ENCODE peak calls at places on chromosomes 4 and X, in five cellular contexts. H is HepG2, B is SK-N-SH, I is GM12878, E is K562. O is an unnamed sample.

GRCh38 chr4:110808371-110808878 is 185.5 kb upstream of the PITX2 start:
- DNase-seq in H (no peak), I (peak; percentile 3), E (no peak), B (no peak), O (no peak)

GRCh38 chr4:184807797-184808718 is 17.7 kb downstream of the ACSL1 start:
- DNase-seq in H (peak; percentile 85), E (no peak), B (no peak), I (no peak), O (no peak)

GRCh38 chrX:38857736-38858432 is 56.6 kb downstream of the MID1IP1 start:
- DNase-seq in I (no peak), E (no peak), H (no peak), B (no peak), O (no peak)

GRCh38 chr4:128524311-128524710 is 236.7 kb upstream of the PGRMC2 start:
- DNase-seq in E (no peak), I (no peak), B (no peak), H (no peak), O (peak; percentile 53)

GRCh38 chr4:38322709-38323108 is 341.3 kb upstream of the KLF3 start:
- DNase-seq in I (no peak), H (no peak), E (peak; percentile 41), B (no peak), O (no peak)

GRCh38 chrX:99703467-99703866 is 706.6 kb downstream of the PCDH19 start:
- DNase-seq in I (no peak), B (no peak), H (no peak), E (no peak), O (no peak)

GRCh38 chr4:160983035-160983434 is 1180.8 kb downstream of the FSTL5 start:
- DNase-seq in I (no peak), H (no peak), E (no peak), B (no peak), O (no peak)

GRCh38 chrX:151984891-151985290 is 10.4 kb upstream of the GABRE start:
- DNase-seq in B (no peak), I (no peak), E (no peak), H (no peak), O (no peak)

GRCh38 chrX:41043950-41044349 is 41.3 kb upstream of the USP9X start:
- DNase-seq in I (no peak), B (no peak), E (no peak), H (no peak), O (no peak)

GRCh38 chr4:145883173-145883572 is 55.5 kb downstream of the ZNF827 start:
- DNase-seq in H (no peak), E (no peak), I (no peak), B (no peak), O (no peak)

GRCh38 chr4:7276538-7276937 is 84.2 kb downstream of the SORCS2 start:
- DNase-seq in H (no peak), B (no peak), E (no peak), I (no peak), O (no peak)

GRCh38 chrX:133335027-133335426 is 80.3 kb downstream of the GPC4 start:
- DNase-seq in I (no peak), E (peak; percentile 22), H (no peak), B (peak; percentile 32), O (no peak)

GRCh38 chr4:175470141-175470540 is 341.9 kb downstream of the GPM6A start:
- DNase-seq in B (no peak), I (no peak), H (no peak), E (no peak), O (no peak)

GRCh38 chrX:149903889-149904748 is 23.1 kb downstream of the MAGEA8 start:
- DNase-seq in B (no peak), H (peak; percentile 3), E (peak; percentile 46), I (peak; percentile 13), O (no peak)

GRCh38 chr4:14225683-14226207 is 598.2 kb upstream of the BOD1L1 start:
- DNase-seq in B (no peak), H (no peak), E (no peak), I (no peak), O (no peak)

GRCh38 chrX:110315541-110315940 is 2.3 kb downstream of the AMMECR1 start:
- DNase-seq in E (no peak), I (peak; percentile 36), B (no peak), H (no peak), O (no peak)

GRCh38 chrX:12563121-12563520 is 228.1 kb upstream of the PRPS2 start:
- DNase-seq in B (no peak), I (no peak), H (no peak), E (no peak), O (no peak)

GRCh38 chrX:150429577-150429976 is 66.5 kb downstream of the MAMLD1 start:
- DNase-seq in E (no peak), H (no peak), I (no peak), B (no peak), O (no peak)

GRCh38 chrX:109782994-109783711 is 50.1 kb upstream of the ACSL4 start:
- DNase-seq in H (no peak), I (no peak), E (no peak), B (no peak), O (no peak)

GRCh38 chrX:24902808-24903207 is 113.0 kb downstream of the ARX start:
- DNase-seq in E (no peak), B (no peak), H (no peak), I (no peak), O (no peak)

GRCh38 chr4:20122198-20122988 is 129.3 kb upstream of the SLIT2 start:
- DNase-seq in B (no peak), H (no peak), I (no peak), E (no peak), O (no peak)

GRCh38 chrX:73851014-73852009 is 288.3 kb downstream of the CHIC1 start:
- DNase-seq in B (peak; percentile 70), E (peak; percentile 26), H (no peak), I (peak; percentile 90), O (no peak)

DNA sequence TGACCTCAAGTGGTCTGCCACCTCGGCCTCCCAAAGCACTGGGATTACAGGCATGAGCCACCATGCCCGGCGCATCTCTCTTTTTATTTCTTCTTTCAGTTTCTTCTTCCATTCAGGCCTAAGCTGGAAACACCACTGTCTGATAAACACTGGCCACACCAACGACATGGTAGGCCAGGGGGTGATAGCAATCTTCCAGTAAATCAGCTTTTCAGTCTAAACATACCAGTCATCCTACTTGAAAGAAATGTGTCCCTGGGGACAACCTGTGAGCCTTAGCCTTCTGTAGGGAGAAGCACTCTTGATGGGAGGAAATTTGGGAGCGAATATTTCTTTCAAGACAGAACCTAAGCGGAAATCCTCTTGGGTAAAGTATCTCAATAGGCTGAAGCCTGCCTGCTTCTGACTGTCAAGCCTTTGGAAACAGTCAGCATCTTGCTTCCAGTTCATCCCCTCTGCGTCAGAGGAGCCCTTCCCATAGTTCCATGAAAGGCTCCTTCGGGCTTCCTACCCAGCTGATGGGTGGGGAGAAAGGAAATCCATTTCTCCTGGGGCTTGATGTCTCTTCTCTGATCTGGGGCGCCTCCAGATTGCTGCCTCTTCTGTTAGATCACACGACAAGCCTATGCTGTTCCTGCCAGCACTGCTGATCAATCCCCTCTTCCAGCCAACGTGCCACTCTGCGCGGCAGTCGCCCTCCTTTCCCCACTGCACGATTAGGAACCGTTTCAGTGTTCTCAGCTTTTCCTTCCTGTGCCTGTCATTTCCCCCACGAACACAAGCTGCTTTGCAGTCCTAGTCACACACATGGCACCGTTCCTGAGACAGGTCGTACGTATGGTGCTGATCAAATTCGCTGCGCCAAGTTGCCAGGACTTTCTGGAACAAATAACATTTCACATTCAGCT is 49.5 kb upstream of the CBR4 start:
- DNase-seq in I (no peak), E (no peak), B (no peak), H (no peak), O (no peak)
- TF ChIP-seq JUND in I (no peak), E (no peak), B (no peak), H (no peak), O (no peak)

DNA sequence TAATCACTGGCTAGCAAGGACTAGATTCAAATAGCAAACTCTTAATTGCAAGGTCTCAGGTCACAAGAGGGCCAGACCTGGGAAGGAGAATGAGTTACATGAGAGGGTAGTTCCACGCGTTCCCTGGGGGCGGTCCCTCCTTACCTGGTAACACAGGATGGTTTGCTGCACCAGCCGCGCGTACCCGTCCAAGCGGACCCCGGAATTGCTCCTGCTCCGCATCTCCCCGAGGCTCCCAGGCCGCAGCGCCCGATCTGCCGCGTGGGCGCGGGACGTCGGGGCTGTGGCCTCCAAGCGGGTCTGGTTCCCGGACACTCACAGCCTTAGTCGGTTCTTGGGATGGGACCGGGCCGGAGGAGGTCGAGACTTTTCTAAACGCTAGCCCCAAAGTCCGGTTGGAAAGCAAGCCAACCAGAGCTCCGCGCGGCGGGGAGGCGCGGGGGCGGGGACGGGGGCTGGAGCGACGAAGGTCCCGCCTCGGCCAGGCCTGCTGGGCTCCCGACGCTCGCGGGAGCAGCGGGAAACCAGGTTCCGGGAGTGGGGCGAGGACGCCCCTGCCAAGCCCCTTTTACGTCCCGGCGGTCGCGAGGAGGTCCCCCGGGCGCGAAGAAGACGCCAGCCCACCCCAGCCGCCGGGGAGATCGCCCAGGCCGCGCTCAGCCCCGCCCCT is at the start of gene PHKA2:
- DNase-seq in H (peak; percentile 29), E (peak; percentile 69), B (peak; percentile 83), I (no peak), O (no peak)
- TF ChIP-seq ZBTB33 in H (no peak), E (no peak), B (no peak), I (no peak), O (no peak)

GRCh38 chr4:98833384-98833783 is 95.5 kb downstream of the EIF4E start:
- DNase-seq in I (no peak), E (no peak), H (no peak), B (no peak), O (no peak)
- TF ChIP-seq JUND in I (no peak), E (no peak), H (no peak), B (no peak), O (no peak)

GRCh38 chr4:12439633-12440305 is 1011.1 kb upstream of the HS3ST1 start:
- DNase-seq in E (no peak), B (no peak), H (no peak), I (no peak), O (no peak)
- TF ChIP-seq ZBTB33 in E (no peak), B (no peak), H (no peak), I (no peak), O (no peak)

DNA sequence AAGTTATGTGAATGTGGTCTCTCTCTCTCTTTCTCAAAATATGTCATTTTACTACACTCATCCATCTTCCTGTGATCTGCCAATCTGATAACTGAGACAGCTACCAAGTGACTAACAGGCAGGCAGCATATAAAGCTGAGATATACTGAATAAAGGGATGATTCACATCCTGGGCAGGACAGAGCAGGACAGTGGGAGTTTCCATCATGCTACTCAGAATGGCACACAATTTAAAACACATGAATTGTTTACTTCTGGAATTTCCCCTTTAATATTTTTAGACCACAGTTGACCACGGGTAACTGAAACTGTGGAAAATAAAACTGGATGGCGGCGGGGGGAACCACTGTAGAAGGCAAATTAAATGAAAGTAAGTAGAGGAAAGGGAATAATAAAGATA is 58.6 kb upstream of the DCTD start:
- DNase-seq in I (peak; percentile 57), H (no peak), B (peak; percentile 22), E (peak; percentile 10), O (peak; percentile 50)
- TF ChIP-seq JUND in I (no peak), H (no peak), B (peak; percentile 99), E (peak; percentile 75), O (peak; percentile 77)

O was measured in HCT116.